ENCODE peak calls at places on chromosome X, in seven cellular contexts. V is IMR-90; D is H9; O is mucosa of descending colon; K is right lobe of liver; C is CD4-positive, alpha-beta memory T cell; W is transverse colon. A is an unnamed sample. For H3K4me1, the result is how much of the 10 kb centered on the place peaks cover.

GRCh38 chrX:27863813-27864212 is 56.0 kb downstream of the MAGEB10 start:
- DNase-seq in O (no peak), D (peak), C (no peak), K (no peak), W (no peak), V (no peak), A (no peak)

GRCh38 chrX:104427693-104428092 is 138.3 kb upstream of the IL1RAPL2 start:
- DNase-seq in K (no peak), O (no peak), C (no peak), V (no peak), D (no peak), W (no peak), A (no peak)

GRCh38 chrX:72330131-72330530 is 24.4 kb upstream of the CITED1 start:
- DNase-seq in O (no peak), D (no peak), W (no peak), K (no peak), C (no peak), V (no peak), A (no peak)

GRCh38 chrX:129622757-129623301 is 31.9 kb downstream of the APLN start:
- DNase-seq in C (no peak), D (peak), V (peak), O (no peak), W (no peak), K (no peak), A (no peak)

GRCh38 chrX:116417214-116417613 is 19.2 kb upstream of the SLC6A14 start:
- DNase-seq in V (no peak), O (no peak), C (no peak), W (no peak), D (no peak), K (no peak), A (no peak)

GRCh38 chrX:22192419-22193086 is 80.2 kb upstream of the CBLL2 start:
- DNase-seq in W (peak), K (peak), D (peak), O (peak), V (peak), C (peak), A (peak)

GRCh38 chrX:33272986-33273385 is 61.6 kb upstream of the DMD start:
- DNase-seq in V (no peak), O (no peak), D (no peak), K (no peak), W (no peak), C (no peak), A (no peak)

GRCh38 chrX:19912-20571 is 261.1 kb upstream of the PLCXD1 start:
- DNase-seq in O (no peak), V (no peak), K (no peak), C (peak), W (peak), D (peak), A (no peak)

GRCh38 chrX:53685711-53686110 is 808 bp downstream of the HUWE1 start:
- DNase-seq in W (no peak), D (no peak), V (peak), O (no peak), C (no peak), K (no peak), A (no peak)

GRCh38 chrX:140343226-140343873 is 161.5 kb downstream of the SOX3 start:
- DNase-seq in D (no peak), W (no peak), K (no peak), V (peak), O (no peak), C (no peak), A (no peak)

GRCh38 chrX:1190596-1191145 is 21.8 kb downstream of the CRLF2 start:
- DNase-seq in V (no peak), W (no peak), D (peak), O (no peak), C (no peak), K (no peak), A (no peak)

GRCh38 chrX:150258463-150259430 is 104.4 kb upstream of the MAMLD1 start:
- DNase-seq in O (no peak), D (no peak), C (no peak), V (peak), W (no peak), K (no peak), A (no peak)

GRCh38 chrX:68648960-68649359 is 1.5 kb downstream of the STARD8 start:
- DNase-seq in C (no peak), O (no peak), D (peak), W (no peak), K (no peak), V (peak), A (no peak)

GRCh38 chrX:21943460-21944135 is 3.1 kb downstream of the SMS start:
- DNase-seq in W (no peak), D (peak), C (no peak), O (no peak), K (no peak), V (peak), A (no peak)

GRCh38 chrX:31704938-31705337 is 633.1 kb upstream of the FTHL17 start:
- DNase-seq in K (no peak), C (no peak), W (no peak), V (no peak), D (no peak), O (no peak), A (no peak)

GRCh38 chrX:122188751-122189150 is 995.3 kb upstream of the GRIA3 start:
- DNase-seq in O (no peak), D (no peak), C (no peak), V (no peak), K (no peak), W (no peak), A (no peak)

GRCh38 chrX:133150730-133151129 is 53.8 kb upstream of the USP26 start:
- DNase-seq in V (no peak), W (no peak), C (no peak), O (no peak), K (no peak), D (no peak), A (no peak)

GRCh38 chrX:22969416-22969815 is 30.3 kb upstream of the DDX53 start:
- DNase-seq in O (no peak), V (peak), K (no peak), C (no peak), W (no peak), D (no peak), A (no peak)

GRCh38 chrX:105191878-105192277 is 28.6 kb downstream of the TEX13A start:
- DNase-seq in D (peak), V (no peak), C (no peak), K (peak), O (no peak), W (no peak), A (no peak)

GRCh38 chrX:41258871-41259270 is 75.1 kb upstream of the DDX3X start:
- DNase-seq in D (no peak), K (no peak), W (no peak), C (no peak), O (no peak), V (no peak), A (no peak)

DNA sequence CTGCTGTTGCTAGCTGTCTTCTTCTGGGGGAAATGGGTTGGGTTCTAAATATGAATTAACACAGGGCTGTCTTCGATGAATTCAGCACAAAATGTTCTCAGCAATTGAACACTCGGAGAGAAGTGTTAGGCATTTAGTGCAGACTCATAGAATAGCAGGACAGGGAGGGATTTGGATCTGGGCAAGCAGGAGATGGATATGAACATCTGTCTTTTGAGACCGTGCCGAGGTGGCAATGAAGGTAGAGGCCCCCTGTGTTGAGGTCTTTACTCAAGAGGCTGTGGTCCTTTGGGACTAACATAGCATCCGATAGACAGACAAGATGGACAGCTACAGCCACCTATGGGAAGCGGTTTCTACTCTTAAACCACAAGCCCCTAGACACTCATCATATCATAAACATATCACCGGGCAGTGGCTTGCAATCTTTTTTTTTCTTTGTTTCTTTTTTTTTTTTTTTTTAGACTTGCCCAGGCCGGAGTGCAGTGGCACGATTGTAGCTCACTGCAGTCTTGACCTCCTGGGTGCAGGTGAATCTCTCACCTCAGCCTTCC is 6.7 kb downstream of the CD99 start:
- DNase-seq in K (no peak), D (no peak), V (peak), O (no peak), C (no peak), W (no peak), A (no peak)
- H3K4me1 ChIP-seq in K (under half), D (under half), V (under half), O (under half), C (half or more), W (under half), A (half or more)

DNA sequence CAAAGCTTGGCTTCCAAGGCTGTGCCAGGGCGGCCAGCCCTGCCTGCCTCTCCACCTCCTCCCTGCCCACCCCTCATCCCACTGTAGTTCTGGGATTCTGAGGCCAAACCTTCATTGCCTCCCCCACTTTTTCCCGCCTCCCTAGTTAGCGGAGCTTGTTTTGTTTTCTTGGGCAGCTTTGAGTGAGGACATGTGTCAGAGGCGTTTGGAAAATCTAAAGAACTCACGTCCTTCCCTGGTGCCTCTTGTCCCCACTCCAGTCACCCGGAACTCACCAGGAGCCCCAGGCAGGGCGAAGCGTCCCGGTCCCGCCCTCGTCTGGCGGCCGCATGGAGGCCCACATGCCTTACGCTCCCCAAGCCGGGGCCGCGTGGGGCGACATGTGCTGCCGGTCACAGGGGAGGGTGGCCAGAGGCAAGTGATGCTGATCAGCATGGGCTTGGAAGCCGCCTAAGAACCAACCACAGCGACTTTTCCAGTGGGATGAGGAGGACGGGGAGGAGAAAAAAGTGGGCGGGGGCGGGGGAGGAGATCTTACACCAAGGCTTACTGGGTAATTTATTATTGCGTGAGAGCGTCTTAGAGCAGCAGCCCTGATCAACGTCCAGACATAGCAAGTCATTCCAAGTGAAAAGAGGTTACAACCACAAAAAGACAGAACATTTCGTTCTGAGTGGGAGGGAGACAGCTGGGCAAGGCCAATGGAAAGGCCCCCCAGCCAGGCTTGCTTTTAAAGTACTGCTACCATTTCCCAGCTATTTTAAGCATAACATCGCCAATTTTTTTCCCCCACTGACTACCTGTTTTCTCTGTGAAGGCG is 48.5 kb downstream of the PRPS1 start:
- DNase-seq in V (peak), C (peak), K (peak), W (peak), O (peak), D (no peak), A (peak)
- H3K4me1 ChIP-seq in V (under half), C (half or more), K (under half), W (under half), O (under half), D (under half), A (half or more)

DNA sequence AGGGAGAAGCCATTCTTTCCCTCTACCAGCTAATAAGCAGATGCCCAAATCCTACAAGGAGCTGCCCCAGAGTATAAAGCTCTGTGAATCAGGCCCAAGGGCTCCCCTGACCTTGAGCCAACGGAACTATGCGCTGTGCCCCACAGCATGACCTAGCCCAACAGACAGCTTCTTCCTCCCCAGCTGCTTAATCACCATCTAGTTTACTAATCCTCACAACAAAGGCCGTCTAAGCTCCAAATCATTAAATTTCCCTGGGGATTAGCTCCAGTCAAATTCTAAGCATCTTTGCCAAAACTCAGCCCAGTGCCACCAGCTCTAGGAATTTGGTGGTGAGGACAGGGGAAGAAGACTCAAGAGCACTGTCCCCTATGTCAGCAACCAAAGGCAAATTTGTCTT is 113.1 kb downstream of the SHROOM4 start:
- DNase-seq in C (no peak), D (no peak), V (no peak), W (no peak), K (no peak), O (no peak), A (no peak)
- H3K4me1 ChIP-seq in C (under half), D (under half), V (under half), W (under half), K (under half), O (under half), A (under half)

DNA sequence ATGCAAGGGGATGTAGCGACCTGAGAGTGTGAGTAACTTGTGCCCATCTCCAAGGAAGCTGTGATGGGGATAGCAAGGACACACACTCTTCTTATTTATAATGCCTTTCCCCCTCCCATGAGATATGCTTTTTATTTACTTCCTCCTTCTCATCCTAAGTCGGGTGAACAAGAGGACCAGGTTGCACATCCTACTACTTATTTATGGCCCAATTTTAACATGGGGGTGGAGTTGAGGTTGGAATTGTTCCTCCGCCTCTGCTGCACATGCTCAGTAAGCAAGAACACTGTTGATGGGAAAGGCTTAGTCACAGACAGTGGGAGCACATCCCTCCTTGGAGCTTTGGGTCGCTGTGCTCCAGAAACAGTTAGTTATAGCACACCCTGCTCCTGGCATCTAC is 15.3 kb upstream of the TLR8 start:
- DNase-seq in V (no peak), D (no peak), O (no peak), C (no peak), W (no peak), K (no peak), A (no peak)
- H3K4me1 ChIP-seq in V (under half), D (under half), O (under half), C (under half), W (under half), K (under half), A (under half)

GRCh38 chrX:2694868-2695267 is 3.8 kb downstream of the CD99 start:
- DNase-seq in C (no peak), D (no peak), W (no peak), V (no peak), O (no peak), K (no peak), A (no peak)
- H3K4me1 ChIP-seq in C (half or more), D (under half), W (half or more), V (under half), O (under half), K (under half), A (half or more)

DNA sequence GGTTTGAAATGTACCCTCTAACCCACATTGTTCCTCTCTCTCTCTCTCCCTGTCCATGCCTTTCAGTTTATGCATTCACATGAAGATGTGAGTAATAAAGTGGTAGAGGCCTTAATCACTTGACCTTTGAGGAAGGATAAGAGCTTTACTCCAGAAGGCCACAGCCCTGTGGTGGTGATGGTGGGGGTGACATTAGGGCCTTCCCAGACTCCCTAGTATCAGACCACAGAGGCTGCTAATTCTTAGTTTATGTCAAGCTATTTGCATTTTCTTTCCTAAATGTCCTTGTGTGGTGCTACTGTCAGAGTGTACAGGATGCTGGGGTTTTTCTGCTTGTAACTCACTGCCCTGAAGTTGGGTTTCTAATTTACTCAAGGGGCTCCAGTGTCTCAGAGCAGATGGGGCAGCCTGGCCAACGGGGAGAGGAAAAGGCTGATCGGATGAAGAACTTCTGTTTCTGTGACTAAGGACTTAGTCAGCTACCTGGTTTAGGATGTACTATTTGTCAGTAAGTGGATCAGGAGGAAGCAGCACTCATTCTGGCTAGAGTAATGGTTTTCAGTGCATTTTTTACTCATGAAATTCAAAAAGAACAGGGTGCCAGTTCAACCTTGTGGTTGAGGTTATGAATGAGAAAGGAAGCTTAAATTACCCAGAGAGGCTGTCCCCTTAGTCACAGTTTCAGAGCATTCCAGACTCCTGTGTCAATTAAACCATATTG is 509.6 kb upstream of the DIPK2B start:
- DNase-seq in V (peak), K (no peak), D (no peak), O (no peak), W (no peak), C (no peak), A (no peak)
- H3K4me1 ChIP-seq in V (under half), K (under half), D (under half), O (under half), W (under half), C (under half), A (under half)